ENCODE peak calls at places on chromosomes 6 and 20, in five cellular contexts. J, F, U, Y and C are unnamed samples.

GRCh38 chr6:126516411-126516810 is 176.5 kb downstream of the CENPW start:
- DNase-seq in F (no peak), J (no peak), Y (no peak), U (no peak), C (no peak)

GRCh38 chr6:140671926-140672325 is 1297.5 kb upstream of the CITED2 start:
- DNase-seq in F (no peak), Y (no peak), J (no peak), U (no peak), C (peak; percentile 6)

GRCh38 chr6:107161521-107161920 is 46.2 kb upstream of the BEND3 start:
- DNase-seq in U (no peak), F (no peak), Y (no peak), J (no peak), C (no peak)

GRCh38 chr6:54860739-54861138 is 14.2 kb downstream of the FAM83B start:
- DNase-seq in F (no peak), J (no peak), Y (no peak), U (no peak), C (peak; percentile 48)

GRCh38 chr6:106169517-106169916 is 83.4 kb downstream of the PRDM1 start:
- DNase-seq in J (no peak), Y (no peak), U (no peak), F (no peak), C (no peak)

GRCh38 chr6:31479933-31480535 is 17.9 kb upstream of the MICB start:
- DNase-seq in J (no peak), U (no peak), F (no peak), Y (no peak), C (no peak)

GRCh38 chr6:1825277-1825676 is 215.6 kb downstream of the FOXC1 start:
- DNase-seq in U (no peak), Y (no peak), J (no peak), F (no peak), C (no peak)

GRCh38 chr20:36975085-36975829 is 23.7 kb upstream of the SAMHD1 start:
- DNase-seq in J (no peak), F (no peak), Y (no peak), U (no peak), C (no peak)

GRCh38 chr6:75210885-75211739 is 5.3 kb upstream of the COL12A1 start:
- DNase-seq in F (peak; percentile 44), J (peak; percentile 50), Y (peak; percentile 37), U (no peak), C (no peak)

GRCh38 chr6:154218336-154218735 is 138.3 kb downstream of the IPCEF1 start:
- DNase-seq in J (no peak), Y (no peak), F (no peak), U (no peak), C (no peak)

DNA sequence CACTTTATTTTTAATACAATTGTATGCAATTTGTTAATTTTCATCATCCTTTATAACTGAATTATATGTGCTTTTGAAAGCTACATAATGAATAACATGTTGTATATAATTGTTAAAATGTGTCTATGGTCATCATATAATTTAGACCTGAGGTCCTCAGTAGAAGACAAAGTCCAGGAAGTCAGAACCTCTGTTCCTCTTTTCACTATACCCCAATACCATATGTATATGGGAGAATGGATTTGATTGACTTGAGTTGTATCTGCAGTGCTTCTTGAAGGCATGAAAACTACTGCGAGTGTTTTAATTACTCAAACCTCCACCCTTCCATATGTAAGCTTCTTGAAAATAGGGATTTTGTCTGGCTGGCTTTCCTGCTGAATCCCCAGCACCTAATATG is 140.7 kb upstream of the NEDD9 start:
- DNase-seq in Y (no peak), F (no peak), J (no peak), U (no peak), C (no peak)
- TF ChIP-seq ZBTB33 in Y (no peak), F (no peak), J (no peak), U (no peak), C (no peak)

GRCh38 chr20:1718604-1719384 is 61.2 kb upstream of the SIRPG start:
- DNase-seq in J (no peak), Y (no peak), U (no peak), F (no peak), C (peak; percentile 19)
- TF ChIP-seq ZBTB33 in J (no peak), Y (no peak), U (no peak), F (no peak), C (no peak)

GRCh38 chr6:40355532-40355931 is 231.6 kb downstream of the LRFN2 start:
- DNase-seq in J (peak; percentile 4), Y (no peak), F (no peak), U (no peak), C (no peak)
- TF ChIP-seq ZBTB33 in J (no peak), Y (no peak), F (no peak), U (no peak), C (no peak)

DNA sequence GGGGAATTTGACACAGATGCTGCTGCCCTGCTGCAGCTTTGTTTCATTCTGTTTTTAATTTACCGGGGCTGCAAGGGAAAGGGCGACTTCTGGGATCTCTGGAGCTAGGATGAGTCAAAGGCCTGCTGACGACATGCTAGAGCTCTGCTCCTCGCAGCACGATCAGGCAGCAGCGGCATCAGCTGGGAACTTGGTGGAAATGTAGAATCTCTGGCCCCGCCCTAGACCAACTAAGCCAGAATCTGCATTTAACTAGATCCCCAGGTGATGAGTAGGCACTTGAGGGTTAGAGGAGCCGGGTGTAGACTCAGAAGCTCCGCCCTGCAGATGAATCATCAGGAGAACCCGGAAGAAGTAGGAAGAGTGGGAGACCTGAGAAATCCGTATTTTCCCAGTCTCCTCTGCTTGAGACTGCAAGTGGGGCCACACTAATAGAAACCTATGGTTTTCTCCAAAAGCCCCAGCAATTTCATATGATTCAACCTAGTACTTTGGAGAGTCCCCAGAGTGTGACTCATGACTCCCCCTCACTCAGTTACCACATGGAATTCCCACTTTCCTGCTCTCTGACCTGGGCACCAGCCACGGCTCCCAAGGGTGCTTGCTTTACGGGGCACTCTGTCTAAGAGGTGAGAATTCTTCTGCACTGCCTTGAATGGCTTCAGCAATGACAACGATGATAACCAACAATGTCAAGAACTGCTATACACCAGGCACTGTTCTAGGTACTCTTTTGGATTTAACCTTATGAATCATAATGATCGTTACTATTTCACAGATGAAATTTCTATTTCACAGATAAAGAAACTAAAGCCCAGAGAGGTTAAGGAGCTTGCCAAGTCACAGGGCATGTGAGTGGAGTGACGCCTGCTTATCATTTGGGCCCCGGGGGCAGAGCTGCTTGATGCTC is 18.1 kb downstream of the TUBB2B start:
- DNase-seq in J (peak; percentile 95), F (peak; percentile 76), Y (peak; percentile 88), U (peak; percentile 60), C (peak; percentile 96)
- TF ChIP-seq ZBTB33 in J (peak; percentile 38), F (no peak), Y (no peak), U (no peak), C (peak; percentile 29)

GRCh38 chr20:1622450-1622849 is 2.6 kb upstream of the SIRPB1 start:
- DNase-seq in U (no peak), F (no peak), Y (peak; percentile 0), J (no peak), C (no peak)

GRCh38 chr20:1618954-1619550 is 757 bp downstream of the SIRPB1 start:
- DNase-seq in U (no peak), Y (peak; percentile 0), F (no peak), J (peak; percentile 0), C (no peak)

GRCh38 chr20:1618479-1618878 is 1.3 kb downstream of the SIRPB1 start:
- DNase-seq in U (no peak), Y (peak; percentile 0), F (no peak), J (peak; percentile 0), C (no peak)

GRCh38 chr20:1617055-1617454 is 2.8 kb downstream of the SIRPB1 start:
- DNase-seq in Y (no peak), U (no peak), J (no peak), F (no peak), C (no peak)

DNA sequence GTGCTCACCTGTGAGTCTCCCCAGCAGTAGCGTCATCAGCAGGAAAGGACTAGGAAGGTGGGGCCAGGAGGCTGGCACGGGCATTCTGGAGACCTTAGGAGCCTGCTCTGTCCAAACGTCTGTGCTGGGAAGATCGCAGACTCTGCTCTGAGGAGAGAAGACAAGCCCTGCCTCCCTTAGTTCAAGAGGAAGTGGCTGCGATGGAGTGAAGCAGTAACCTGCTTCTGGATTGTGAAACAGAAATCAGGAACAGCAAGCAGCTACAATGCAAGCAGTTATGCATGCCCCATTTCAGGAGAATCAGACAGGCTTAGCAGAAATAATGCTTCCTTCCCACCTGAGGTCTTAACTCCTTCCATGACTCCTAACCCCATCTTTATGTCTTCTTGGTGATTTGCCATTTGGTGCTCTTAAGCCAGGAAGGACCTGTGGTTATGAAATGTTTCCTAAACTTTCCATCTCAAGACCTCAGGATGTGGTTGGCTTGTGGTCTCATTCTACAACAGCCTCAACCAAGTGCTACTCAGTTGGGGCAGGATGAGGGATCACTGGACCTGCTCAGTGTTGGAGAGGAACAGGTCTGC is at the start of gene SIRPB1:
- DNase-seq in Y (peak; percentile 0), F (no peak), U (no peak), J (peak; percentile 0), C (no peak)
- TF ChIP-seq ZBTB33 in Y (no peak), F (no peak), U (no peak), J (no peak), C (no peak)

GRCh38 chr6:148502773-148503135 is 160.1 kb downstream of the SASH1 start:
- DNase-seq in J (no peak), Y (no peak), F (no peak), U (no peak), C (no peak)
- TF ChIP-seq ZBTB33 in J (no peak), Y (no peak), F (no peak), U (no peak), C (no peak)

DNA sequence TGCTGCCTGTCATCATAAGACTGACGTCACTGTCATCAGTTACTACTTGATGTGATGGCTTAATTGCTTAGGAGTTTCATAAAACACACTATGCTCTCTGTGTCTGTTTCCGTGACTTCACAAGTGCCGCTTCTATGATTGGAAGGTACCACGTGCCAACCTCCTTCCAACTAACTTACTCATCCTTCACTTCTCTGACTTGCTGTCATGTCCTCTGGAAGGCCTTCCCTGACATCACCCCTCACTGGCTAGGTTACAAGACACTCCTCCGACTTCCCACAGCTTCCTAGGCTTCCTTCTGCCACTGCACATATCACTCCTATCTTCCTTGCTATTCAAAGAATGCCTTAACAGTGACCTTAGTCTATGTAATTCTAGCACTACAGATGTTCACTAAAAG is 20.4 kb downstream of the SERINC3 start:
- DNase-seq in F (no peak), J (no peak), Y (no peak), U (no peak), C (no peak)
- TF ChIP-seq ZBTB33 in F (no peak), J (no peak), Y (no peak), U (no peak), C (no peak)

DNA sequence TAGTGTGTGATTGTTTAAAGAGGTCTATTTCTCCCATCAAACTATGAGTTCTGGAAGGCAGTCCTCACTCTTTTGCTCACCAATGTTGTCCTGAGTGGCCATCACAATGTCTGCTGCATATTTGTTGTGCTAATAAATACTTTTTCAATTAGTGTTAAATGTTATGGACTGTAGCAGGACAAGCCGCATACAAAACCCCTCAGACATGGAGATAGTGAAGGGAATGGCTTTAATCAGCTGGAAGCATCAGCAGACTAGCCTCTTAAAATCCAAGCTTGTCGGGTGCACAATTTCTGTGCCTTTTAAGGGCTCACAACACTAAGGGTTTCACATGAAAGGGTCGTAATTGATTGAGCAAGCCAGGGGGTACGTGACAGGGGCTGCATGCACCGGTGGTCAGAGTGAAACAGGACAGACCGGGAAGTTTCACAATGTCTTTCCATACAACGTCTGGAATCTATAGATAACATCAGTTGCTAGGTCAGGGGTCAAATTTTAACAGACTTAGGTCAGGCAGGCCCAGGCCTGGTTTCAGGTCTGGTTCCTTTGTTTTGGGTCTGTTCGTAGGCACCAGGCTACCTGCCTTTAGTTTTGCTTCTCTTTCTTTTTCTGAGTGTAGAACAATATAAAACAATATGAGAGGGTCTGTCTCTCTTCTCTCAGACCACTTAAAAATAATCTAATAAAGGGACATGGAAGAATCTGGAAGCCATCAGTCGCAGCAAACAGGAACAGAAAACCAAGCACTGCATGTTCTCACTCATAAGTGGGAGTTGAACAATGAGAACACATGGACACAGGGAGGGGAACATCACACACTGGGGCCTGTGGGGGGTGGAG is 327.6 kb upstream of the HTR1E start:
- DNase-seq in Y (no peak), J (no peak), U (no peak), F (peak; percentile 41), C (no peak)
- TF ChIP-seq ZBTB33 in Y (no peak), J (no peak), U (no peak), F (no peak), C (no peak)

GRCh38 chr20:62685781-62686555 is 22.7 kb upstream of the NTSR1 start:
- DNase-seq in J (peak; percentile 56), U (no peak), Y (peak; percentile 24), F (no peak), C (no peak)
- TF ChIP-seq ZBTB33 in J (peak; percentile 33), U (no peak), Y (no peak), F (no peak), C (no peak)